ENCODE peak calls at places on chromosomes 6 and 20, in nine cellular contexts. T, C, W, Z, L, N, G, Y and U are unnamed samples.

GRCh38 chr20:5191829-5192569 is 65.2 kb downstream of the CDS2 start:
- DNase-seq in W (peak), Y (no peak), L (no peak), G (no peak), T (peak), C (peak), Z (peak), N (peak), U (no peak)

GRCh38 chr6:26311012-26311384 is 54.0 kb upstream of the BTN3A2 start:
- DNase-seq in L (peak), Y (no peak), Z (no peak), G (no peak), W (peak), C (peak), T (no peak), N (no peak), U (no peak)

GRCh38 chr20:297925-298754 is 770 bp downstream of the ZCCHC3 start:
- DNase-seq in T (peak), Y (peak), Z (peak), W (peak), G (peak), N (no peak), L (peak), C (peak), U (peak)

GRCh38 chr6:52253494-52253893 is 9.2 kb upstream of the IL17F start:
- DNase-seq in T (no peak), Y (no peak), G (no peak), W (peak), N (no peak), C (peak), Z (no peak), L (no peak), U (no peak)

GRCh38 chr20:8909596-8909995 is 159.3 kb upstream of the PLCB4 start:
- DNase-seq in W (no peak), C (no peak), Z (no peak), T (no peak), Y (no peak), N (no peak), L (no peak), G (no peak), U (no peak)

GRCh38 chr20:44969320-44969879 is 3.1 kb downstream of the STK4 start:
- DNase-seq in N (no peak), W (peak), Y (no peak), Z (no peak), C (peak), L (no peak), T (no peak), G (no peak), U (no peak)

GRCh38 chr6:91573826-91574416 is 987.0 kb upstream of the MAP3K7 start:
- DNase-seq in Y (no peak), N (no peak), L (no peak), W (no peak), G (no peak), Z (no peak), T (no peak), C (no peak), U (no peak)

GRCh38 chr20:18058661-18059467 is 1.1 kb upstream of the OVOL2 start:
- DNase-seq in C (no peak), Z (peak), N (no peak), L (no peak), G (no peak), T (peak), W (no peak), Y (no peak), U (no peak)

GRCh38 chr6:107488174-107488874 is 1.6 kb upstream of the SOBP start:
- DNase-seq in T (no peak), Z (no peak), W (no peak), Y (no peak), L (no peak), N (no peak), C (no peak), G (no peak), U (no peak)

GRCh38 chr6:13725052-13725451 is 13.4 kb upstream of the RANBP9 start:
- DNase-seq in Y (no peak), L (no peak), Z (no peak), N (no peak), C (no peak), G (no peak), T (no peak), W (no peak), U (no peak)

GRCh38 chr6:122651604-122652003 is 41.4 kb downstream of the PKIB start:
- DNase-seq in T (no peak), G (no peak), L (no peak), W (no peak), C (no peak), Y (no peak), Z (no peak), N (no peak), U (no peak)

GRCh38 chr6:119233327-119233984 is 116.1 kb downstream of the MAN1A1 start:
- DNase-seq in C (no peak), Y (no peak), G (no peak), Z (no peak), W (no peak), N (no peak), T (no peak), L (no peak), U (no peak)

GRCh38 chr6:137970368-137970767 is 103.3 kb downstream of the TNFAIP3 start:
- DNase-seq in Y (no peak), L (no peak), G (no peak), Z (no peak), C (peak), N (no peak), T (peak), W (no peak), U (no peak)

GRCh38 chr20:47453167-47453782 is 48.4 kb upstream of the NCOA3 start:
- DNase-seq in W (peak), Y (no peak), Z (no peak), C (peak), N (no peak), L (no peak), T (no peak), G (no peak), U (no peak)

GRCh38 chr6:167795874-167796667 is 30.6 kb upstream of the AFDN start:
- DNase-seq in Y (peak), T (no peak), G (no peak), C (no peak), L (no peak), N (no peak), W (no peak), Z (no peak), U (no peak)

GRCh38 chr6:34447915-34448314 is 18.0 kb upstream of the PACSIN1 start:
- DNase-seq in T (no peak), N (no peak), Y (no peak), L (no peak), C (no peak), Z (no peak), W (no peak), G (no peak), U (no peak)